ENCODE peak calls at places on chromosomes 2 and 18, in seven cellular contexts. Z is CD8-positive, alpha-beta memory T cell; G is kidney glomerular epithelial cell; M is NCI-H446; X is right lobe of liver; P is progenitor cell of endocrine pancreas; T is SJSA1. V is an unnamed sample.

GRCh38 chr18:51716277-51716676 is 518.8 kb upstream of the MEX3C start:
- DNase-seq in X (no peak), M (no peak), T (no peak), P (no peak), Z (no peak), G (no peak), V (no peak)

GRCh38 chr2:145095641-145096435 is 575.9 kb upstream of the ZEB2 start:
- DNase-seq in T (peak), G (peak), Z (no peak), P (no peak), M (no peak), X (no peak), V (no peak)

GRCh38 chr2:207046642-207047213 is 107.4 kb downstream of the CPO start:
- DNase-seq in M (no peak), G (no peak), T (peak), X (no peak), Z (peak), P (no peak), V (peak)

GRCh38 chr18:1393929-1394328 is 489.3 kb downstream of the ADCYAP1 start:
- DNase-seq in X (no peak), T (no peak), P (no peak), M (no peak), Z (no peak), G (no peak), V (no peak)

GRCh38 chr2:177983183-177983788 is 89.3 kb downstream of the PDE11A start:
- DNase-seq in T (peak), P (no peak), G (peak), Z (no peak), M (peak), X (peak), V (peak)

GRCh38 chr2:167454036-167454435 is 565.8 kb downstream of the XIRP2 start:
- DNase-seq in T (no peak), G (no peak), M (no peak), P (no peak), X (no peak), Z (no peak), V (no peak)

GRCh38 chr2:37634914-37635358 is 36.5 kb downstream of the CDC42EP3 start:
- DNase-seq in G (no peak), T (no peak), M (no peak), Z (no peak), P (no peak), X (no peak), V (no peak)

GRCh38 chr2:119049968-119050657 is 108.1 kb downstream of the MARCO start:
- DNase-seq in T (no peak), G (peak), M (peak), Z (no peak), P (no peak), X (no peak), V (no peak)

GRCh38 chr2:64474200-64474630 is 20.3 kb downstream of the LGALSL start:
- DNase-seq in T (no peak), G (no peak), P (no peak), X (no peak), Z (no peak), M (no peak), V (no peak)

GRCh38 chr2:63614448-63614968 is 25.7 kb downstream of the MDH1 start:
- DNase-seq in M (no peak), P (no peak), X (no peak), T (peak), G (peak), Z (no peak), V (no peak)

GRCh38 chr2:38093503-38093902 is 17.6 kb upstream of the CYP1B1 start:
- DNase-seq in G (no peak), M (no peak), X (no peak), Z (no peak), T (peak), P (no peak), V (no peak)

GRCh38 chr2:7950035-7950612 is 731.7 kb upstream of the ID2 start:
- DNase-seq in X (no peak), G (no peak), M (no peak), P (no peak), Z (no peak), T (no peak), V (no peak)

GRCh38 chr2:202762546-202762945 is 109.0 kb downstream of the ICA1L start:
- DNase-seq in M (no peak), G (no peak), X (no peak), T (no peak), P (no peak), Z (peak), V (no peak)

GRCh38 chr2:229407170-229407569 is 136.1 kb upstream of the PID1 start:
- DNase-seq in T (peak), G (peak), X (no peak), P (no peak), M (no peak), Z (no peak), V (no peak)

GRCh38 chr18:10128906-10129305 is 215.1 kb downstream of the VAPA start:
- DNase-seq in M (no peak), G (no peak), T (no peak), X (no peak), Z (no peak), P (no peak), V (no peak)

V was measured in activated CD8-positive, alpha-beta T cell treated with anti-CD3 and anti-CD28 coated beads, Interleukin-2, amount 10 ng/mL, durations not matched to agents 7 days and 5 days.